ENCODE peak calls at places on chromosomes 1 and 21, in seven cellular contexts. U is CD8-positive, alpha-beta T cell; T is mesothelial cell of epicardium; Y is psoas muscle; E is CD14-positive monocyte; C is GM20000; I is glutamatergic neuron. P is an unnamed sample.

GRCh38 chr21:17050156-17050555 is 462.7 kb upstream of the CXADR start:
- DNase-seq in U (no peak), T (no peak), Y (no peak), E (no peak), C (no peak), I (no peak), P (no peak)

GRCh38 chr1:159122005-159122621 is 45.5 kb upstream of the AIM2 start:
- DNase-seq in U (no peak), T (no peak), Y (no peak), E (no peak), C (peak), I (no peak), P (no peak)

GRCh38 chr1:221439734-221440436 is 302.0 kb downstream of the DUSP10 start:
- DNase-seq in U (no peak), T (no peak), Y (no peak), E (peak), C (no peak), I (no peak), P (peak)

GRCh38 chr1:59686574-59686973 is 128.2 kb upstream of the HOOK1 start:
- DNase-seq in U (no peak), T (no peak), Y (no peak), E (no peak), C (no peak), I (no peak), P (no peak)

GRCh38 chr1:38003261-38004250 is 1.8 kb downstream of the FHL3 start:
- DNase-seq in U (no peak), T (no peak), Y (peak), E (no peak), C (no peak), I (no peak), P (no peak)

GRCh38 chr1:206736878-206737728 is 33.5 kb upstream of the IL19 start:
- DNase-seq in U (peak), T (no peak), Y (no peak), E (peak), C (no peak), I (no peak), P (no peak)

GRCh38 chr21:42939581-42940413 is 14.4 kb upstream of the ERVH48-1 start:
- DNase-seq in U (no peak), T (no peak), Y (peak), E (peak), C (no peak), I (no peak), P (peak)

GRCh38 chr1:200512191-200512590 is 102.4 kb upstream of the ZNF281 start:
- DNase-seq in U (no peak), T (no peak), Y (no peak), E (no peak), C (no peak), I (no peak), P (no peak)

GRCh38 chr1:220409751-220410370 is 118.1 kb upstream of the MARK1 start:
- DNase-seq in U (no peak), T (no peak), Y (no peak), E (no peak), C (no peak), I (no peak), P (no peak)

GRCh38 chr1:186076006-186076405 is 299.0 kb downstream of the TPR start:
- DNase-seq in U (no peak), T (no peak), Y (no peak), E (no peak), C (no peak), I (no peak), P (no peak)

GRCh38 chr1:84715620-84716019 is 25.4 kb upstream of the SSX2IP start:
- DNase-seq in U (no peak), T (no peak), Y (no peak), E (no peak), C (no peak), I (peak), P (no peak)

GRCh38 chr1:92784051-92784638 is 763 bp downstream of the EVI5 start:
- DNase-seq in U (no peak), T (peak), Y (peak), E (no peak), C (peak), I (no peak), P (peak)

GRCh38 chr1:74771913-74772515 is 39.1 kb downstream of the TYW3 start:
- DNase-seq in U (no peak), T (no peak), Y (no peak), E (no peak), C (peak), I (no peak), P (peak)

GRCh38 chr1:8818325-8818775 is 910 bp upstream of the RERE start:
- DNase-seq in U (no peak), T (no peak), Y (no peak), E (peak), C (no peak), I (no peak), P (peak)

GRCh38 chr1:180175291-180175690 is 20.6 kb downstream of the QSOX1 start:
- DNase-seq in U (no peak), T (no peak), Y (no peak), E (no peak), C (no peak), I (peak), P (no peak)

GRCh38 chr21:28776251-28776650 is 216.4 kb downstream of the LTN1 start:
- DNase-seq in U (no peak), T (no peak), Y (no peak), E (no peak), C (no peak), I (no peak), P (no peak)

GRCh38 chr21:14536929-14537328 is 9.2 kb downstream of the SAMSN1 start:
- DNase-seq in U (no peak), T (no peak), Y (no peak), E (no peak), C (no peak), I (no peak), P (no peak)

GRCh38 chr1:69706473-69706872 is 138.8 kb downstream of the LRRC7 start:
- DNase-seq in U (no peak), T (no peak), Y (no peak), E (no peak), C (no peak), I (no peak), P (no peak)

GRCh38 chr1:86516366-86516765 is 30.5 kb upstream of the CLCA4 start:
- DNase-seq in U (no peak), T (no peak), Y (no peak), E (no peak), C (no peak), I (no peak), P (no peak)

GRCh38 chr1:196180847-196181593 is 427.2 kb downstream of the KCNT2 start:
- DNase-seq in U (no peak), T (no peak), Y (no peak), E (no peak), C (no peak), I (no peak), P (peak)

GRCh38 chr1:201583663-201584062 is 44.7 kb downstream of the NAV1 start:
- DNase-seq in U (no peak), T (no peak), Y (no peak), E (no peak), C (no peak), I (no peak), P (no peak)

GRCh38 chr1:61997123-61997522 is 197.5 kb upstream of the L1TD1 start:
- DNase-seq in U (no peak), T (no peak), Y (no peak), E (no peak), C (no peak), I (no peak), P (no peak)

GRCh38 chr1:30232288-30232899 is 491.0 kb downstream of the MATN1 start:
- DNase-seq in U (no peak), T (no peak), Y (no peak), E (no peak), C (peak), I (no peak), P (peak)

GRCh38 chr1:156295391-156295947 is at the start of gene GLMP:
- DNase-seq in U (peak), T (no peak), Y (peak), E (no peak), C (peak), I (peak), P (peak)

GRCh38 chr1:6860401-6860800 is 75.1 kb downstream of the CAMTA1 start:
- DNase-seq in U (no peak), T (no peak), Y (no peak), E (no peak), C (no peak), I (no peak), P (peak)

GRCh38 chr1:179058343-179059184 is 23.3 kb upstream of the TOR3A start:
- DNase-seq in U (no peak), T (no peak), Y (no peak), E (no peak), C (no peak), I (no peak), P (no peak)

GRCh38 chr1:178093150-178093957 is 550 bp upstream of the RASAL2 start:
- DNase-seq in U (no peak), T (peak), Y (peak), E (peak), C (peak), I (peak), P (peak)

GRCh38 chr1:84303154-84303830 is 1.8 kb downstream of the SAMD13 start:
- DNase-seq in U (no peak), T (no peak), Y (no peak), E (no peak), C (no peak), I (no peak), P (no peak)

GRCh38 chr1:169595764-169596711 is 9.8 kb upstream of the F5 start:
- DNase-seq in U (no peak), T (peak), Y (no peak), E (no peak), C (peak), I (no peak), P (peak)

GRCh38 chr1:165532053-165532452 is 11.7 kb upstream of the LRRC52 start:
- DNase-seq in U (no peak), T (no peak), Y (no peak), E (no peak), C (no peak), I (no peak), P (no peak)

GRCh38 chr1:171676823-171677222 is 24.3 kb upstream of the MYOC start:
- DNase-seq in U (no peak), T (no peak), Y (no peak), E (no peak), C (no peak), I (no peak), P (no peak)

GRCh38 chr21:30996728-30997127 is 41.5 kb downstream of the KRTAP19-8 start:
- DNase-seq in U (no peak), T (no peak), Y (no peak), E (no peak), C (no peak), I (no peak), P (no peak)

GRCh38 chr1:159992161-159992560 is 38.1 kb upstream of the SLAMF9 start:
- DNase-seq in U (no peak), T (no peak), Y (no peak), E (no peak), C (no peak), I (no peak), P (no peak)

DNA sequence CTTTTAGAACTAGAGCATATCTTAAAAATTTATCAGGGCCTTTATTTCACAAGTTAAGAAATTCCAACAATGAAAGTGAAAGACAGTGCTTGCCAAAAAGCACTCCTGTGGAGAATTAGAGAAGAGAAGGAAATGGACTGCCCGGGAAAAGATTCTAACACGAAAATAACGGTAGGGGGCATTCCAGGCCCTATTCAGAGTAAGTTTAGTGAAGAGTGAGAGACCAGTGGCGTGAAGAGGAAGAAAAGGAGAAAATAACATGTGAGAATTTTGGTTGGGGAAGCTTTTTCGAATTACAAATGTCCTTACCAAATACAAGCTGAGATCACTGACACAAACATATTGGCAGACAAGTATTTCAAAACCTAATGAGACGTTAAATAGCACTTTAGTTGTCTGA is 38.4 kb upstream of the RBM34 start:
- DNase-seq in U (no peak), T (no peak), Y (no peak), E (no peak), C (no peak), I (no peak), P (no peak)
- TF ChIP-seq CTCF in U (no peak), T (no peak), Y (peak), E (no peak), C (no peak), I (no peak), P (no peak)

DNA sequence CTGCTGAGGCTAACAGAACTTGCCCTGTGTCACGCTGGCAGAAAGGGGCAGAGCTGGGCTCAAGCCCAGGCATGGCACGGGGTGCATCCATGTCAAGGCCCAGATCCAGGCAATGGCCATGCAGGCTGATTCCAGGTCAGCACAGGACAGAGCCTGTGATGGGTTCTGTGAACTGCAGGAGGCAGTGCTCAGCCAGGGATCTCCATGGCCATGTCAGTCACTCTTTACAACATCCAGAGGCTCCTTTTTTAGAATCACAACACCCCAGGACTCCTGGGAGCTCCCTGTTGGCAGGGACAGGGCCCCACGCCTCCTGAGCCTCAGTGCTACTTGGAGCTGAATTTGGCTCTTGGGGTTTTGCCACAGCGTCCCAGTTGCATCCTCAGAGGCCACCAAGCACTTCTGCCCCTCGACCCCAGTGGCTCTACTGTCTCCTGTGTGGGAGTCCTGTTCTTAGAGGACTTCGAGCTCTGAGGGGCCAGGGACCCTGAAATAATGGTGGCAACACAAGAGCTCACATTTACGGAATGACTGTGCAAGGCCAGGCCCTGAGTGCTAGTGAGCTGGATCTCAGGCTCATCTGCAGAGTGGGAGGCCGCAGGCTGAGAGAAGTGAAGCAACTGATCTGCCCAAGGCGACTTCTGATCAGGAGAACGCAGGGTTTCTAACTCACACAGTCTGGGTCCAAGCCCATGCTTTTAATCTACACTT is 211.5 kb downstream of the TRABD2B start:
- DNase-seq in U (no peak), T (no peak), Y (peak), E (no peak), C (no peak), I (peak), P (no peak)
- TF ChIP-seq CTCF in U (no peak), T (no peak), Y (peak), E (no peak), C (no peak), I (no peak), P (no peak)

DNA sequence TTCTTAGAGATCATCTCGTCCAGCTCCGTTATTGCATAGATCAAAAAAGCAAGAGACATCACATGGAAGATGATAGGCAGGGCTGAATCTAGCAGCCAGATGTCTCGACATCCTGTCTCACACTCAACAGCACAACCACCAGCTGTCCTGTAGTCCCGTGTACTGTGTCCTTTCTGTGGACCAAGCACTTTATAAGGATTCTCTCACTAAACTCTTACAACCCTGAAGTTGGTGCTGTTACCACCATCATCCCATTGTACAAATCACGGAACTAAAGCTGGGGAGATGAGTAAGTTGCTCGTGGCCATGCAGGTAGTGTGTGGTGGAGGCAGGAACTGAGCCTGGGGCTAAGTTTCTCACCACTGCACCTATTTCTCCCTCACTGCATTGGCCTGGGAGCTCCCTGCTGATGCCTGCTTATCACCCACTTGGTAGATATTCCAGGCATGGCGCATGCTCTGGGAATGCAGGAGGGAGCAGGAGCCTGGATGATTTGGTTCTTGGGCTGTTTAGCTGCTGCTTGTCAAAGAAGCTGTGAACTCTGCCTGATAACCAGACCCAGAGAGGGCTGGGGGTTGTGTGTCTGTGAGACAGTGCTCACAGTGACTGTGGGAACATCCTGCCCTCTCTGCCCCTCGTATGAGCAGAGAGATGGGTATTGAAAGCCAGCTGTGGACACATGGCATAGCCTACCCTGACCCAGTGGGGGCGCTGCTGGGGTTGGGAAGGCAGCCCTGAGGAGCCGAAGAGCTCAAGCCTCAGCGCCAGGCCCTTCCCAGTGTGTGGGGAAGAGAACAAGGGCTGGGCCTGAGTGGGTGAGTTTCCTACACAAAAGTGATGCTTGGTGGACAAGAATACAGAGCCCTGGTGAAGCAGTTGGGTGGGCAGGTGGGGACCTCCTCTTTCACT is 13.6 kb downstream of the PPFIA4 start:
- DNase-seq in U (no peak), T (no peak), Y (no peak), E (no peak), C (no peak), I (peak), P (peak)
- TF ChIP-seq CTCF in U (no peak), T (no peak), Y (no peak), E (peak), C (no peak), I (peak), P (no peak)

GRCh38 chr1:1599919-1600860 is at the start of gene FNDC10:
- DNase-seq in U (no peak), T (no peak), Y (no peak), E (no peak), C (peak), I (no peak), P (no peak)

GRCh38 chr1:1600861-1601563 is 1.1 kb upstream of the FNDC10 start:
- DNase-seq in U (no peak), T (no peak), Y (no peak), E (no peak), C (peak), I (no peak), P (no peak)

GRCh38 chr1:1598720-1599029 is 1.3 kb downstream of the FNDC10 start:
- DNase-seq in U (no peak), T (no peak), Y (no peak), E (no peak), C (peak), I (no peak), P (no peak)

GRCh38 chr1:1598051-1598719 is 1.8 kb downstream of the FNDC10 start:
- DNase-seq in U (no peak), T (no peak), Y (peak), E (no peak), C (peak), I (no peak), P (no peak)

DNA sequence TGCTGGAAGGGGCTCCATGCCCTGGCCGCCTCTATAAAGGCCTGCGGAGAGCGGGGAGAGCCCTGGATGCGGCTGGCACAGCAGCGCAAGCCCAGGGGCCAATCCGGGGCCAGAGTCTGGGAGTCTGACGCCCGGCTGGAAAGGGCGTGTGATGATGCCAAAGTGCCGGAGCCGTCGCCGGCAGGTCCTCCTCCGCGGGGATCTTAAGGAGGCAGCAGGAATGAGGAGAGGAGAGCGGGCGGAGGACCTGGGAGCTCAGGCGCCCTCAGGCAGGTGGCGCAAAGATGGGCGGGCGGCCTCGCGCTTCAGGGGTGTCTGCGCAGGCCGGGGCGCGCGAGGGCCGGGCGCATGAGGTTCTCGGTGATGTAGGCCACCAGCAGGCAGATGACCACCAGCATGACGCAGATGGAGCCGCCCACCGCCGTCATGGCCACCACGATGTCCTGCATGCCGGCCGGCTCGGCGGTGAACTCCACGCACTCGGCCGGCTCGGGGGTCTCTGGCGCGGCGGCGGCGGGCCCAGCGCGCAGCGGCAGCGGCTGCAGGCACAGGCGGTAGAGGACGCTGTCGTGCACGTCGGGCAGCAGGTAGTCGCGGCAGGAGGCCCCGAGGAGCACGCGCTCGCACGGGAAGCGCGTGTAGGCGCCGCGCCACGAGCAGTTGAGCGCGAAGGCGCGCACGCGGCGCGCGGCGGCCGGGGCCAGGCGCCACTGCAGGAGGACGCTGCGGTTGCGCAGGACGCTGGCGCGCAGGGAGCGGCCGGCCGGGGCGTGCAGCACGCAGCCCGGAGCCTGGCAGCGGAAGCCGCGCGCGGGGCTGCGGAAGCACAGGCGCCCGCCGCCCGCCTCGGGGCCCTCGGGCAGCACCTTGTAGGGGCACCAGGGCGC is 662 bp downstream of the FNDC10 start:
- DNase-seq in U (no peak), T (no peak), Y (peak), E (no peak), C (peak), I (peak), P (no peak)
- TF ChIP-seq CTCF in U (no peak), T (no peak), Y (no peak), E (peak), C (peak), I (peak), P (no peak)

GRCh38 chr1:51843948-51844347 is 34.6 kb downstream of the NRDC start:
- DNase-seq in U (no peak), T (no peak), Y (no peak), E (no peak), C (peak), I (no peak), P (no peak)

GRCh38 chr1:51840743-51841461 is 37.6 kb downstream of the NRDC start:
- DNase-seq in U (no peak), T (no peak), Y (no peak), E (no peak), C (no peak), I (no peak), P (no peak)

GRCh38 chr1:51840182-51840581 is 38.3 kb downstream of the NRDC start:
- DNase-seq in U (no peak), T (no peak), Y (no peak), E (no peak), C (no peak), I (no peak), P (no peak)

GRCh38 chr1:51839094-51839493 is 39.4 kb downstream of the NRDC start:
- DNase-seq in U (no peak), T (no peak), Y (no peak), E (no peak), C (no peak), I (no peak), P (no peak)

GRCh38 chr1:51842255-51842654 is 36.3 kb downstream of the NRDC start:
- DNase-seq in U (no peak), T (no peak), Y (no peak), E (no peak), C (no peak), I (no peak), P (no peak)
- TF ChIP-seq CTCF in U (no peak), T (no peak), Y (no peak), E (no peak), C (no peak), I (no peak), P (no peak)

P was measured in Calu3.